ENCODE peak calls at places on chromosomes 6 and 20, in five cellular contexts. S is H9, J is cardiac muscle cell, O is transverse colon, G is right atrium auricular region. D is an unnamed sample.

GRCh38 chr6:134534708-134535149 is 216.8 kb upstream of the SGK1 start:
- DNase-seq in S (no peak), J (no peak), O (no peak), G (no peak), D (no peak)

GRCh38 chr20:23029324-23029723 is 5.8 kb upstream of the SSTR4 start:
- DNase-seq in S (no peak), J (no peak), O (no peak), G (no peak), D (no peak)

GRCh38 chr20:47008842-47009518 is 114.3 kb downstream of the EYA2 start:
- DNase-seq in S (no peak), J (no peak), O (no peak), G (no peak), D (no peak)

GRCh38 chr6:143583542-143584330 is 72.2 kb upstream of the FUCA2 start:
- DNase-seq in S (no peak), J (peak; percentile 86), O (no peak), G (no peak), D (no peak)

GRCh38 chr6:112710710-112711109 is 363.6 kb downstream of the RFPL4B start:
- DNase-seq in S (no peak), J (no peak), O (no peak), G (no peak), D (no peak)

GRCh38 chr20:31869942-31870702 is at the start of the genes DUSP15 and TTLL9:
- DNase-seq in S (no peak), J (peak; percentile 15), O (peak; percentile 26), G (no peak), D (no peak)

GRCh38 chr20:17696287-17696686 is 3.5 kb upstream of the BANF2 start:
- DNase-seq in S (no peak), J (no peak), O (no peak), G (no peak), D (no peak)

GRCh38 chr20:17849111-17849900 is 119.3 kb downstream of the SNX5 start:
- DNase-seq in S (no peak), J (no peak), O (no peak), G (no peak), D (no peak)

GRCh38 chr6:165663283-165663735 is 268 bp upstream of the PDE10A start:
- DNase-seq in S (peak; percentile 59), J (peak; percentile 82), O (no peak), G (no peak), D (no peak)

GRCh38 chr6:13892007-13892640 is 32.6 kb upstream of the RNF182 start:
- DNase-seq in S (no peak), J (no peak), O (no peak), G (no peak), D (no peak)

GRCh38 chr20:1876975-1877603 is 18.1 kb upstream of the SIRPA start:
- DNase-seq in S (no peak), J (no peak), O (no peak), G (no peak), D (no peak)

GRCh38 chr20:36483205-36483918 is 58.0 kb upstream of the MYL9 start:
- DNase-seq in S (no peak), J (no peak), O (no peak), G (no peak), D (no peak)

GRCh38 chr20:63416631-63417030 is 55.5 kb upstream of the CHRNA4 start:
- DNase-seq in S (no peak), J (no peak), O (no peak), G (no peak), D (no peak)

GRCh38 chr20:10611357-10611756 is 62.4 kb downstream of the JAG1 start:
- DNase-seq in S (peak; percentile 79), J (peak; percentile 65), O (peak; percentile 50), G (no peak), D (no peak)

GRCh38 chr6:52999456-52999855 is 4.4 kb upstream of the GSTA4 start:
- DNase-seq in S (no peak), J (no peak), O (no peak), G (no peak), D (no peak)

GRCh38 chr6:115721564-115721963 is 339.1 kb downstream of the FRK start:
- DNase-seq in S (no peak), J (no peak), O (no peak), G (no peak), D (no peak)

GRCh38 chr20:6480328-6481030 is 287.0 kb upstream of the BMP2 start:
- DNase-seq in S (no peak), J (no peak), O (no peak), G (no peak), D (no peak)

GRCh38 chr6:47335456-47335855 is 25.8 kb upstream of the TNFRSF21 start:
- DNase-seq in S (no peak), J (no peak), O (no peak), G (no peak), D (no peak)

GRCh38 chr6:49457771-49458170 is 5.3 kb downstream of the MMUT start:
- DNase-seq in S (no peak), J (peak; percentile 0), O (no peak), G (no peak), D (no peak)

GRCh38 chr6:155250701-155251381 is 13.0 kb upstream of the CLDN20 start:
- DNase-seq in S (no peak), J (no peak), O (no peak), G (peak; percentile 36), D (no peak)

GRCh38 chr6:20069130-20069529 is 143.1 kb downstream of the MBOAT1 start:
- DNase-seq in S (no peak), J (no peak), O (no peak), G (no peak), D (no peak)

GRCh38 chr20:61682114-61682997 is 383.3 kb downstream of the TAF4 start:
- DNase-seq in S (no peak), J (no peak), O (no peak), G (no peak), D (no peak)

GRCh38 chr6:45003400-45003799 is 324.7 kb upstream of the RUNX2 start:
- DNase-seq in S (no peak), J (no peak), O (no peak), G (no peak), D (no peak)

GRCh38 chr20:61659652-61660346 is 405.9 kb downstream of the TAF4 start:
- DNase-seq in S (no peak), J (no peak), O (no peak), G (no peak), D (no peak)

GRCh38 chr20:39111359-39112195 is 149.4 kb downstream of the DHX35 start:
- DNase-seq in S (no peak), J (peak; percentile 4), O (no peak), G (no peak), D (no peak)

GRCh38 chr6:13455604-13456003 is 31.8 kb downstream of the GFOD1 start:
- DNase-seq in S (no peak), J (no peak), O (no peak), G (no peak), D (no peak)

GRCh38 chr6:168581236-168581635 is 140.3 kb downstream of the SMOC2 start:
- DNase-seq in S (no peak), J (no peak), O (no peak), G (no peak), D (no peak)
- H3K9me3 ChIP-seq in S (no peaks in the 10 kb centered on the region), J (no peaks in the 10 kb centered on the region), O (no peaks in the 10 kb centered on the region), G (no peaks in the 10 kb centered on the region), D (no peaks in the 10 kb centered on the region)

GRCh38 chr6:27359231-27359630 is 29.3 kb upstream of the ZNF391 start:
- DNase-seq in S (no peak), J (no peak), O (no peak), G (no peak), D (no peak)
- H3K9me3 ChIP-seq in S (peaks cover 27% of the 10 kb centered on the region), J (peaks cover 5% of the 10 kb centered on the region), O (peaks cover 34% of the 10 kb centered on the region), G (peaks cover 37% of the 10 kb centered on the region), D (peaks cover 10% of the 10 kb centered on the region)

GRCh38 chr6:170099387-170099786 is 191.5 kb downstream of the DLL1 start:
- DNase-seq in S (no peak), J (no peak), O (no peak), G (peak; percentile 32), D (no peak)
- H3K9me3 ChIP-seq in S (no peaks in the 10 kb centered on the region), J (no peaks in the 10 kb centered on the region), O (no peaks in the 10 kb centered on the region), G (no peaks in the 10 kb centered on the region), D (no peaks in the 10 kb centered on the region)

GRCh38 chr6:1812487-1812886 is 202.8 kb downstream of the FOXC1 start:
- DNase-seq in S (no peak), J (no peak), O (no peak), G (no peak), D (no peak)

GRCh38 chr6:1812034-1812433 is 202.3 kb downstream of the FOXC1 start:
- DNase-seq in S (no peak), J (no peak), O (no peak), G (no peak), D (no peak)

GRCh38 chr6:1814279-1814678 is 204.6 kb downstream of the FOXC1 start:
- DNase-seq in S (no peak), J (peak; percentile 43), O (no peak), G (no peak), D (no peak)

GRCh38 chr6:1809359-1809988 is 199.8 kb downstream of the FOXC1 start:
- DNase-seq in S (no peak), J (no peak), O (no peak), G (no peak), D (no peak)

GRCh38 chr6:1810880-1811279 is 201.2 kb downstream of the FOXC1 start:
- DNase-seq in S (no peak), J (no peak), O (no peak), G (no peak), D (no peak)
- H3K9me3 ChIP-seq in S (no peaks in the 10 kb centered on the region), J (no peaks in the 10 kb centered on the region), O (no peaks in the 10 kb centered on the region), G (no peaks in the 10 kb centered on the region), D (no peaks in the 10 kb centered on the region)

GRCh38 chr20:50587291-50587961 is 77.2 kb downstream of the PTPN1 start:
- DNase-seq in S (no peak), J (no peak), O (no peak), G (no peak), D (no peak)

GRCh38 chr20:50586531-50587232 is 76.5 kb downstream of the PTPN1 start:
- DNase-seq in S (no peak), J (no peak), O (no peak), G (no peak), D (no peak)

GRCh38 chr20:50590348-50590664 is 80.1 kb downstream of the PTPN1 start:
- DNase-seq in S (no peak), J (no peak), O (no peak), G (no peak), D (no peak)

GRCh38 chr20:50589548-50590347 is 79.6 kb downstream of the PTPN1 start:
- DNase-seq in S (no peak), J (no peak), O (no peak), G (no peak), D (no peak)

DNA sequence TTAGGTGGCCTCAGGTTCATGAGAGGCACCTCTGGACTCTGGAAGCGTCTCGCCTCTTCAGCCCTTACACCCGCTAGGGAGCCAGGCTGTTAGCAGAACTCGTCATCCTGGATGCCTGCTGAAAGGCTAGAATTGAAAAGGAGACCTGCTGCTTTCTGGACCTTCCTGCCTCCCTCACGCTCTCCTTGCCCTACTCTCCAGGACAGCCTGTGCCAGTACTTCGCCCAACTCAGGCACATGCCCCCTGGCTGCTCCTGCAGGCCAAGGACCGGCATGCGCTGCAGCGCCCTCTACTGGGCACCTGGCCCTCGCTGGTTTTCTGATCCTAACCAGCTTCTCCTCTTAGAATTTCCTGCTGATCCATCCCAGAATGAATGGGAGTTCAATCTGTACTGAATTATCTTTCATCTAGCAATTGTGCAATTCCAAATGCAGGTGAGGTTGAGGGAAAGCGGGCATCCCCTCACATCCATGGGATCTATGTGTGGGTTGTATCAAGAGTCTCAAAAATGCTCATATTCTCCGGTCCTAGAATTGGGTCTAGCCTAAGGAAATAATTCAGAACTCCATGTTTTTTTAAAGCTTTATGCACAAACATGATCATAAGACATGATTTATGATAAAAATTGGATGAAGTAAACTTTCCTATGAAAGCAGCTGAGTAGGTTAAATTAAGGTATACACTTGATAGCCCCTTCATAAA is 78.0 kb downstream of the PTPN1 start:
- DNase-seq in S (peak; percentile 83), J (peak; percentile 68), O (peak; percentile 80), G (peak; percentile 66), D (peak; percentile 72)
- H3K9me3 ChIP-seq in S (no peaks in the 10 kb centered on the region), J (no peaks in the 10 kb centered on the region), O (no peaks in the 10 kb centered on the region), G (no peaks in the 10 kb centered on the region), D (no peaks in the 10 kb centered on the region)

GRCh38 chr6:144675231-144675861 is 390.2 kb downstream of the UTRN start:
- DNase-seq in S (no peak), J (peak; percentile 72), O (peak; percentile 69), G (no peak), D (no peak)
- H3K9me3 ChIP-seq in S (no peaks in the 10 kb centered on the region), J (no peaks in the 10 kb centered on the region), O (peaks cover 22% of the 10 kb centered on the region), G (peaks cover 27% of the 10 kb centered on the region), D (peaks cover 5% of the 10 kb centered on the region)